ENCODE peak calls at places on chromosomes 2 and 18, in five cellular contexts. V is colonic mucosa, J is RWPE1, R is right lobe of liver, G is Panc1. M is an unnamed sample.

GRCh38 chr18:64712035-64712434 is 563.1 kb upstream of the LINC00305 start:
- DNase-seq in V (no peak), J (no peak), R (no peak), G (peak), M (no peak)

GRCh38 chr2:191746809-191747208 is 68.9 kb downstream of the NABP1 start:
- DNase-seq in V (no peak), G (no peak), R (no peak), J (no peak), M (no peak)

GRCh38 chr2:121527009-121527682 is 3.5 kb upstream of the RNU4ATAC start:
- DNase-seq in G (no peak), J (peak), V (no peak), R (peak), M (no peak)

GRCh38 chr2:217331577-217332139 is 471.8 kb upstream of the TNP1 start:
- DNase-seq in G (no peak), J (peak), V (no peak), R (peak), M (peak)

GRCh38 chr18:12015697-12016062 is 34.4 kb downstream of the IMPA2 start:
- DNase-seq in V (peak), J (peak), R (peak), G (no peak), M (peak)

GRCh38 chr2:6139916-6140315 is 447.7 kb downstream of the SOX11 start:
- DNase-seq in R (no peak), V (no peak), G (no peak), J (no peak), M (no peak)

GRCh38 chr2:108918941-108919341 is 70.1 kb downstream of the EDAR start:
- DNase-seq in V (no peak), G (no peak), J (no peak), R (no peak), M (no peak)

GRCh38 chr2:38098351-38099095 is 22.6 kb upstream of the CYP1B1 start:
- DNase-seq in R (no peak), G (no peak), J (no peak), V (no peak), M (no peak)

GRCh38 chr2:26969089-26969844 is 1.2 kb upstream of the MAPRE3 start:
- DNase-seq in R (no peak), G (no peak), V (no peak), J (no peak), M (no peak)

GRCh38 chr18:45518770-45519169 is 96.5 kb upstream of the SLC14A2 start:
- DNase-seq in G (no peak), J (no peak), R (no peak), V (no peak), M (no peak)

GRCh38 chr18:43159091-43159490 is 43.6 kb upstream of the RIT2 start:
- DNase-seq in J (no peak), V (no peak), G (no peak), R (no peak), M (no peak)

DNA sequence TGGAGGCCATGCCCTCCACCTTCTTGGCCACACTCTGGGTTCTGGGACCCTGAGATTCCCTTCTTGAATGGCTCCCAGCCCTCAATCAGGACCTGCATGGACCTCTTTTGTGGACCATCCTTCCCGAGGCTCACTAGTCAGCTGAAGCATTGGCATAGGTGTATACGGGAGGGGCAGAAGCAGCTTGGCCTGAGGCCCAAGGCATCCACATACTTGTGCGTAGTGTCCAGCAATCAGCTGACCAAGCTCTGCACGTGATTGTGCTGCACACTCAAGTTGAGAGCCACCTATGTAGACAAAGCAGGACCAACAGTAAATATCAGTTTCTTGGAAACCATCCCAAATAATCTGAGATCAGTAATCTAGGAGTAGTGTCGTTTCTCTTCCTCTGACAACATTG is 119.6 kb downstream of the INSIG2 start:
- DNase-seq in G (no peak), J (no peak), V (no peak), R (no peak), M (no peak)
- TF ChIP-seq CTCF in G (no peak), J (no peak), V (no peak), R (no peak), M (no peak)

GRCh38 chr2:57701391-57701791 is 345.2 kb upstream of the VRK2 start:
- DNase-seq in G (no peak), R (no peak), J (no peak), V (no peak), M (peak)
- TF ChIP-seq CTCF in G (peak), R (no peak), J (no peak), V (no peak), M (no peak)

GRCh38 chr2:211033765-211034164 is 477.4 kb downstream of the CPS1 start:
- DNase-seq in R (no peak), J (peak), G (no peak), V (no peak), M (peak)
- TF ChIP-seq CTCF in R (peak), J (no peak), G (peak), V (no peak), M (peak)

DNA sequence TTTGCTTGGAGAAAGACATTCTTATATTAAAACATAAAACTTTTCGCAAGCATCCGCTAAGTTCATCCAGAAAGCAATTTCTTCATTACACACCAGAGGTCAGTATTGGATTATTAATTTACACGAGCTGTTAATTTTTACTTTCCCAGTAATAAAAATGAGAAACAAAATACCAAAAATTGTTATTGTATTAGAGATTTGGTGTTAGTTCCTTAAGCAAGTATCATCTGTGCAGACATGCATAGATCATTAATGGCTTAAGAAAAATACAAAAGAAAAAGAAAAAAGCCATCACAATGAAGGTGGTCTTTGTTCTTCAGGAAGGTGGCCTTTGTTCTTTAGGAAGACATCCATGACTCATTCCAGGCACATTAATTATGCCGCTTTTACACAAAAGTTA is 53.6 kb upstream of the HNMT start:
- DNase-seq in V (no peak), R (no peak), G (no peak), J (peak), M (no peak)
- TF ChIP-seq CTCF in V (peak), R (peak), G (peak), J (peak), M (peak)

DNA sequence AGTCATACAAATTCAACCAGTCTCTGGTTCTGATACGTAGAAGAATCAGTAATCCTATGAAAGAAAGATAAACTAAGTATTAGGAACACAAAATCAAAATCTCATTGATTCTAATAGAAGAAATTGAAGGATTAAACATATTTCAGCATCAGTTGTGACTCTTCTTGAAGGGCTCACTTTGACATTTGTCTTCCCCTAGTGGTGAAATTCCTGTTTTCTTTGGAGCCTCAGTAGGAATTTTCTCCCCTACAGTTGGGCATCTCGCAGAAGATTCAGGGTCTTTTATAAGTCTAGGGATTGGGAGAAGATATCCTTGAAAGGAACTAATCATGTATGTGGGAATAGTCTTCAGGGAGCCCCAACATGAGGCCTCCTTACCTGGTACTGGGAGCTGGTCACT is 2.8 kb upstream of the CRYGB start:
- DNase-seq in G (no peak), R (no peak), J (no peak), V (no peak), M (no peak)
- TF ChIP-seq CTCF in G (no peak), R (no peak), J (no peak), V (no peak), M (peak)

GRCh38 chr18:36412778-36413177 is 115.3 kb downstream of the FHOD3 start:
- DNase-seq in G (no peak), J (no peak), R (no peak), V (no peak), M (no peak)
- TF ChIP-seq CTCF in G (peak), J (no peak), R (no peak), V (no peak), M (peak)

GRCh38 chr18:21743166-21743831 is 2.7 kb downstream of the MIB1 start:
- DNase-seq in G (no peak), R (no peak), J (no peak), V (no peak), M (no peak)

GRCh38 chr18:21747268-21747667 is 6.7 kb downstream of the MIB1 start:
- DNase-seq in R (no peak), V (no peak), J (no peak), G (no peak), M (no peak)

GRCh38 chr18:21742323-21742687 is 1.7 kb downstream of the MIB1 start:
- DNase-seq in J (no peak), V (no peak), R (no peak), G (no peak), M (no peak)

GRCh38 chr18:21747764-21748693 is 7.4 kb downstream of the MIB1 start:
- DNase-seq in V (no peak), G (no peak), R (no peak), J (no peak), M (no peak)

DNA sequence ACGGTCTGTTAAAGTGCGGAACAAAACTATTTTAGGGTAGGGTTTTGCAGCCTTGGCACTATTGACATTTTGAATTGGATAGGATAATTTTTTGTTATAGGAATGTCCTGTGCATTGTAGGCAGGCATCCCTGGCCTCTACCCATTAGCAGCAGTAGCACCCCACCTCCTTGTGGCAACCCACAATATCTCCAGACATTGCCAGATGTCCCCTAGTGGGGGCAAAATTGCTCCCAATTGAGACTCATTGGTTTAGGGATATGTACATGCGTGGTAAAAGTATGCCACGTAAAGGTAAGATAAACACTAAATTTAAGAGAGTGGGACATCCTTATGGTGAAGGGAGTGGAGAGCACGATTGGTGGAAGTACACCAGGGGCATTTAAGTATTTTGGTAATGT is 4.6 kb downstream of the MIB1 start:
- DNase-seq in V (no peak), J (no peak), G (no peak), R (no peak), M (no peak)
- TF ChIP-seq CTCF in V (no peak), J (no peak), G (no peak), R (no peak), M (peak)

GRCh38 chr18:67463829-67464228 is 52.7 kb downstream of the DSEL start:
- DNase-seq in J (no peak), V (no peak), G (no peak), R (no peak), M (no peak)
- TF ChIP-seq CTCF in J (no peak), V (no peak), G (no peak), R (peak), M (peak)